ENCODE peak calls at places on chromosomes 13 and 19, in five cellular contexts. X is SK-N-SH, Y is K562, R is HepG2, C is H1. W is an unnamed sample.

GRCh38 chr13:37966266-37966665 is 96.7 kb upstream of the TRPC4 start:
- DNase-seq in X (no peak), Y (no peak), R (no peak), C (no peak), W (no peak)

GRCh38 chr19:18198374-18198773 is 5.4 kb downstream of the MPV17L2 start:
- DNase-seq in X (no peak), Y (no peak), R (no peak), C (no peak), W (no peak)

GRCh38 chr19:8308891-8309291 is 733 bp upstream of the CD320 start:
- DNase-seq in X (no peak), Y (no peak), R (no peak), C (no peak), W (no peak)

GRCh38 chr19:56110515-56111448 is 10.3 kb downstream of the ZNF787 start:
- DNase-seq in X (peak), Y (peak), R (peak), C (no peak), W (peak)

GRCh38 chr19:2887391-2887914 is 13.3 kb upstream of the ZNF57 start:
- DNase-seq in X (peak), Y (peak), R (peak), C (peak), W (peak)

GRCh38 chr13:109974354-109974753 is 188.0 kb upstream of the IRS2 start:
- DNase-seq in X (no peak), Y (no peak), R (no peak), C (no peak), W (no peak)

GRCh38 chr19:37309834-37310575 is 60.9 kb upstream of the ZNF527 start:
- DNase-seq in X (peak), Y (no peak), R (no peak), C (no peak), W (no peak)

GRCh38 chr13:93843082-93843481 is 616.5 kb downstream of the GPC6 start:
- DNase-seq in X (no peak), Y (no peak), R (no peak), C (no peak), W (no peak)

GRCh38 chr19:42111384-42111783 is 20.9 kb downstream of the POU2F2 start:
- DNase-seq in X (no peak), Y (no peak), R (no peak), C (no peak), W (no peak)

GRCh38 chr13:33375421-33375820 is 89.9 kb upstream of the STARD13 start:
- DNase-seq in X (no peak), Y (no peak), R (no peak), C (no peak), W (peak)

DNA sequence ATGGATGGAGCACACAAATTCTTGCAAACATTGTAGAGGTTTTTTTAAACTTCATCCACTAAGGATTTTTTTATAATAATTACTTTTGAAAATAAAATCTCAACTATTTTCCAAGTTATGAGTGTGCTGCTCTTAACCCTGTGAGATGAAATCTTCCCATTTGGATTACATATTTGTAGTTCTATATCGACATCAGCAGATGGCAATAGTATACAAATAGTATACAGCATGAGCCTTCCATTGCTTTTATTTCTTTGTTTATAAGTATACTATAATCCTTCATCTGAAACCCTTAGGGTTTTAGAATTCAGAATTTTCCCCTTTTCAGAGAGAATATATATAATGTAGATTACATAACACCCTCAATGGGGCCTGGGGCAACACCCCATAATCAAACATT is 70.5 kb downstream of the GJA3 start:
- DNase-seq in X (no peak), Y (no peak), R (no peak), C (no peak), W (no peak)
- TF ChIP-seq GABPA in X (no peak), Y (no peak), R (no peak), C (no peak), W (no peak)

DNA sequence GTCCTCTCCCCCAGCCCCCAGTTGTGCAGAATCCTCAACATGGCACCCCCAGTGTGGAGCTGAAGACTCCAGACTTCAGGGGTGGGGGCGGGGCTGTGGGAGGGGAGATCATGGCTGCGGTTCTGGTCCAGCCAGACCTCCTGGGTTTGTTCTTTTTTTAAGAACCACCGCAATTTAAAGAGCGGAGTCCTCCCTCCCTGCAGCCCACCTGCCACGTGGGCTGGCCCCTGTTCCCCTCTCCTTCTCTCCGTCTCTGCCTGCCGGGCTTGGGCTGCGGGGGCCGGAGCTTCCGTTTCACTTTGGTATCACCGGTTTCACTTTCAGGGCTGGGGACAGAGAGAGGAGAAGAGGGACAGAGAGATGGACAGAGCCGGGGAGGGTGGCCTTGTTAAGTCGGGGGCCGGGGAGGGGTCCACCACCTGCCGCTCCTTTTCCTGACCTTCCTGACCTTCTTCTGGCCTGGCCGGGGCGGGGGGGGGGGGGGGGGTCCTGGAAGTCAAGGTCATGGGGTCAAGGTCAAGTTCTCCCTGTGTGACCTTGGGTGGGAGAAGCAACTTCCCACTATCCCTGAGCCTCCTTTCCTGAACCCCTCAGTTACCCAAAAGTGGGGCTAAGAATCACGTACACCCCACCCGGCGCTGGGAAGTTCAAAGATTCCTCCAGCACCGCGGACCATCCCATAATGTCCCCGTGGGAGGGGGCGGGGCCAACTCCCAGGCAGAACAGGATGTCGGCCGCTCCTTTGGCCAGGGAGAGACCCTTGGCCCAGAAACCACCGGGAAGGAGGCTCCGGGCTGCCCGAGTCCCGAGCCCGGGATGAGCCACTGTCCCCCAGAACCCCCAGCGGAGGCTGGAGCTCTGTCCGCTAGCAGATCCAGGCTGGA is 11.3 kb upstream of the ZBTB7A start:
- DNase-seq in X (no peak), Y (peak), R (no peak), C (no peak), W (peak)
- H3K4me3 ChIP-seq in X (no peak), Y (peak), R (peak), C (no peak), W (peak)

DNA sequence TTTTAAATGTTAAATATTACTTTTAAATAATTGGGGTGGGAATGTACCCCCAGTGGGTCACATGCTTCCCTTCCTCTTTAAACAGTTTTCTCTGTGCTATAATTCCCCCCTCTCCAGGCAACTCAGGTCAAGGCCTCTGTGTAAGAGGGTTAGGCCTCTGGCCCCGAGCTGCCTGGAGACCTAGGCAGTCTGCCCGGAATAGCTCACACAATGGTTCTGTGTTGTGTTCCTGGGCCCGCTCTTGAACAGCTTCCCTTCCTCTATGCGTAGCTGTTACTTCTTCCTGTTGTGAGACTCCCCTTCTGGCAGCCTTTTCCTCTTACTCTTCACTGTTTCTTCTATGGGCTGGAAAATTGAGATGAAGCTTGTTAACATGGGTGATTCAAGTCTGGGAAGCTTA is 14.8 kb upstream of the ZNF492 start:
- DNase-seq in X (no peak), Y (no peak), R (no peak), C (no peak), W (no peak)
- H3K27ac ChIP-seq in X (no peak), Y (no peak), R (no peak), C (no peak), W (no peak)

GRCh38 chr13:23883255-23883654 is 5.9 kb downstream of the MIPEP start:
- DNase-seq in X (no peak), Y (no peak), R (no peak), C (no peak), W (no peak)
- TF ChIP-seq GABPA in X (no peak), Y (no peak), R (no peak), C (no peak), W (no peak)

GRCh38 chr13:29175245-29175873 is 355.2 kb downstream of the MTUS2 start:
- DNase-seq in X (no peak), Y (no peak), R (no peak), C (no peak), W (no peak)
- H3K4me3 ChIP-seq in X (no peak), Y (no peak), R (no peak), C (no peak), W (no peak)

GRCh38 chr19:35316560-35316959 is 12.4 kb upstream of the CD22 start:
- DNase-seq in X (no peak), Y (no peak), R (peak), C (no peak), W (no peak)
- H3K27ac ChIP-seq in X (no peak), Y (no peak), R (peak), C (no peak), W (no peak)

DNA sequence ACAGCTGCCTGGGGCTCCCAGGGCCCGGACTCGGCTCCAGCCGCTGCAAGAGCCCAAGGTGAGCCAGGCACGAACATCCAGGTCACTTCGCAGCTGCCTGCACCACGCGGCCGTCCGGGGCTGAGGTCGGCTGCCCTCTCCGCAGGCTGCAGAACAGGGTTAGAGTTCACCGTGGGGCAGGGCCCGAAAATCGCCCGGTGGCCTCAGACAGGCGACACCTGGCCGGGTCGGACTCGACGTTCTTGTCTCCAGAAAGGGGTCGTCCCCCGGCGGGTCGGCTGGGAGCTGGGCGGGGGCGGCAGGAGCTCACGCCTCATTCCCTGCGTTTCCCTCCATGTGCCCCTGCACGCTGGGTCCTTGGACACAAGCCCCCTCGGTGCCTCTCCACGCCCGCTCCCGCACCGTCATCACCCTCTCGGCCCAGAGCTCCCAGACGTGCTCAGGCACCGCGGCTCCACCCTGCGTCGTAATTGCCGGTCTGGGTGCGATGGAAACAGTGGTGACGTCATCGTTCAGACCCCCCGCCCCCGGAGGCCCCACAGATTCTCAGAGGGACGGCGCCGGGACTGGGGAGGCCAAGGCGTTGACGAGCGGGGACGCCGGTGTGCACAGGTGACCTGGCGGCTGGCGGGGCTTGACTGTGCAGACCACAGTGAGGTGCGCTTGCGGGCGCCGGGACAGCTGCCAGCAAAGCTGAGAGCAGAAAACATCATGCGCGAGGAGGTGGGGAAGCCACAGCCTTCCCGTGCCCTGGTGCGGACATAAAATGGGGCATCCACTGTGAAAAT is 4.0 kb upstream of the GRIN3B start:
- DNase-seq in X (peak), Y (peak), R (no peak), C (peak), W (no peak)
- TF ChIP-seq GABPA in X (no peak), Y (no peak), R (no peak), C (peak), W (no peak)

GRCh38 chr19:12996542-12997094 is 1.3 kb downstream of the NFIX start:
- DNase-seq in X (peak), Y (peak), R (peak), C (peak), W (no peak)
- H3K4me3 ChIP-seq in X (peak), Y (peak), R (peak), C (no peak), W (no peak)